ENCODE peak calls at places on chromosomes 6 and 20, in nine cellular contexts. H, T, D, I, C, M, U, A and B are unnamed samples.

GRCh38 chr20:341682-342081 is 5.2 kb upstream of the NRSN2 start:
- DNase-seq in D (peak; percentile 91), U (peak; percentile 96), M (no peak), C (peak; percentile 59), A (no peak), H (peak; percentile 33), T (no peak), I (no peak), B (no peak)

GRCh38 chr6:83708970-83709747 is at the start of gene SNAP91:
- DNase-seq in M (no peak), C (peak; percentile 27), T (no peak), I (no peak), U (no peak), A (peak; percentile 69), H (peak; percentile 92), D (no peak), B (no peak)

GRCh38 chr6:31710490-31711219 is 4.0 kb downstream of the LY6G6F start:
- DNase-seq in T (no peak), H (no peak), A (no peak), U (no peak), C (no peak), I (no peak), M (no peak), D (no peak), B (peak; percentile 47)

GRCh38 chr20:35994994-35995453 is 26.6 kb downstream of the CNBD2 start:
- DNase-seq in H (peak; percentile 91), U (peak; percentile 85), C (peak; percentile 82), D (peak; percentile 73), T (peak; percentile 90), A (peak; percentile 92), I (peak; percentile 80), M (no peak), B (peak; percentile 39)

GRCh38 chr6:37309059-37309458 is 44.7 kb upstream of the RNF8 start:
- DNase-seq in U (no peak), A (no peak), I (no peak), H (no peak), M (no peak), T (no peak), D (no peak), C (no peak), B (no peak)

GRCh38 chr20:24135786-24136185 is 147.2 kb upstream of the GGTLC1 start:
- DNase-seq in C (no peak), I (no peak), M (no peak), A (no peak), H (no peak), T (no peak), D (no peak), U (no peak), B (no peak)

GRCh38 chr20:43009497-43009896 is 180.2 kb downstream of the PTPRT start:
- DNase-seq in I (no peak), C (no peak), A (no peak), T (no peak), M (no peak), U (no peak), D (no peak), H (no peak), B (no peak)

GRCh38 chr6:33812669-33813068 is 8.9 kb upstream of the MLN start:
- DNase-seq in M (no peak), C (peak; percentile 58), U (peak; percentile 49), T (peak; percentile 56), H (peak; percentile 35), I (peak; percentile 33), A (peak; percentile 56), D (peak; percentile 27), B (no peak)

GRCh38 chr20:59725476-59726119 is 121.3 kb downstream of the PHACTR3 start:
- DNase-seq in D (no peak), T (no peak), A (no peak), U (peak; percentile 40), C (no peak), M (no peak), H (no peak), I (no peak), B (no peak)

GRCh38 chr6:71887006-71887743 is 825 bp downstream of the RIMS1 start:
- DNase-seq in D (no peak), C (no peak), I (no peak), U (no peak), M (no peak), T (no peak), A (no peak), H (no peak), B (no peak)

GRCh38 chr6:166660157-166660686 is 33.2 kb upstream of the RPS6KA2 start:
- DNase-seq in M (no peak), I (no peak), U (no peak), D (no peak), T (no peak), A (no peak), H (no peak), C (no peak), B (no peak)

GRCh38 chr6:89082439-89082838 is 1.9 kb downstream of the PNRC1 start:
- DNase-seq in M (peak; percentile 5), C (peak; percentile 29), I (no peak), T (no peak), H (no peak), A (no peak), D (peak; percentile 52), U (peak; percentile 42), B (no peak)

GRCh38 chr20:22371843-22372242 is 212.5 kb downstream of the FOXA2 start:
- DNase-seq in D (no peak), A (no peak), H (no peak), U (no peak), M (no peak), C (peak; percentile 62), I (no peak), T (no peak), B (no peak)

GRCh38 chr6:128569737-128570438 is 49.5 kb upstream of the PTPRK start:
- DNase-seq in C (no peak), H (no peak), D (peak; percentile 84), M (peak; percentile 81), U (peak; percentile 93), I (no peak), T (no peak), A (no peak), B (no peak)

GRCh38 chr20:43658068-43658722 is 8.7 kb upstream of the MYBL2 start:
- DNase-seq in A (no peak), D (no peak), I (no peak), U (peak; percentile 66), M (no peak), H (peak; percentile 27), C (no peak), T (no peak), B (no peak)

GRCh38 chr6:43625393-43625992 is 3.6 kb downstream of the GTPBP2 start:
- DNase-seq in U (no peak), I (no peak), D (no peak), T (no peak), H (no peak), A (peak; percentile 7), M (no peak), C (no peak), B (no peak)

GRCh38 chr6:138590796-138591709 is 91.8 kb upstream of the NHSL1 start:
- DNase-seq in M (peak; percentile 16), U (peak; percentile 75), T (no peak), C (peak; percentile 72), I (no peak), D (peak; percentile 66), H (peak; percentile 67), A (peak; percentile 65), B (peak; percentile 11)